ENCODE peak calls at places on chromosomes 4 and X, in four cellular contexts. R, I, F and Q are unnamed samples.

GRCh38 chrX:9072281-9072680 is 38.4 kb upstream of the FAM9B start:
- DNase-seq in R (no peak), F (peak), I (no peak), Q (no peak)

GRCh38 chrX:46653482-46653881 is 79.9 kb downstream of the CHST7 start:
- DNase-seq in R (no peak), I (peak), F (no peak), Q (no peak)

GRCh38 chr4:168541608-168541953 is 44.7 kb downstream of the PALLD start:
- DNase-seq in F (peak), I (no peak), R (no peak), Q (no peak)

GRCh38 chr4:48905363-48906015 is 1.1 kb downstream of the OCIAD2 start:
- DNase-seq in R (no peak), I (no peak), F (peak), Q (no peak)

GRCh38 chr4:169226565-169226964 is 44.2 kb downstream of the SH3RF1 start:
- DNase-seq in F (no peak), R (no peak), I (no peak), Q (no peak)

GRCh38 chrX:63513825-63514574 is 162.9 kb upstream of the SPIN4 start:
- DNase-seq in R (no peak), I (no peak), F (peak), Q (no peak)

GRCh38 chr4:6999172-7000086 is 43.7 kb upstream of the TADA2B start:
- DNase-seq in F (no peak), I (no peak), R (no peak), Q (no peak)

GRCh38 chr4:184168406-184169019 is 49.2 kb downstream of the ENPP6 start:
- DNase-seq in F (peak), I (peak), R (peak), Q (peak)

GRCh38 chr4:165991325-165992180 is 118.5 kb downstream of the TLL1 start:
- DNase-seq in I (no peak), R (no peak), F (peak), Q (no peak)

GRCh38 chr4:109816894-109817293 is 1.3 kb downstream of the GAR1 start:
- DNase-seq in I (no peak), R (no peak), F (no peak), Q (no peak)

GRCh38 chr4:4820264-4820663 is 39.2 kb upstream of the MSX1 start:
- DNase-seq in I (no peak), F (no peak), R (peak), Q (no peak)

GRCh38 chrX:154411981-154412340 is 622 bp downstream of the TAFAZZIN start:
- DNase-seq in I (peak), F (peak), R (peak), Q (peak)

GRCh38 chrX:10025742-10026493 is 58.8 kb downstream of the CLDN34 start:
- DNase-seq in I (no peak), R (no peak), F (no peak), Q (no peak)

GRCh38 chr4:181637186-181638105 is 605.8 kb upstream of the TENM3 start:
- DNase-seq in R (no peak), F (peak), I (no peak), Q (no peak)

GRCh38 chrX:108312938-108313337 is 125.3 kb downstream of the COL4A6 start:
- DNase-seq in F (peak), I (peak), R (peak), Q (peak)